ENCODE peak calls at places on chromosomes 11 and 22, in six cellular contexts. Z is GM23338, C is endodermal cell, X is adrenal gland, E is HAP-1, Q is stomach. F is an unnamed sample.

GRCh38 chr11:15505155-15505554 is 390.4 kb downstream of the INSC start:
- DNase-seq in X (no peak), Q (no peak), C (no peak), Z (no peak), E (no peak), F (no peak)

GRCh38 chr11:62370743-62371440 is 33.6 kb downstream of the ASRGL1 start:
- DNase-seq in C (peak; percentile 62), Z (peak; percentile 38), X (no peak), Q (peak; percentile 52), E (no peak), F (peak; percentile 64)

GRCh38 chr11:112831969-112832368 is 129.3 kb upstream of the NCAM1 start:
- DNase-seq in Z (no peak), X (no peak), C (peak; percentile 25), Q (no peak), E (no peak), F (no peak)

GRCh38 chr11:74696932-74697687 is 34.1 kb downstream of the CHRDL2 start:
- DNase-seq in C (peak; percentile 78), X (peak; percentile 85), Z (peak; percentile 73), E (no peak), Q (peak; percentile 77), F (peak; percentile 72)

GRCh38 chr22:30298005-30298701 is 8.8 kb upstream of the CASTOR1 start:
- DNase-seq in C (no peak), E (no peak), X (no peak), Z (no peak), Q (peak; percentile 78), F (peak; percentile 59)

GRCh38 chr11:17369094-17369493 is 17.5 kb downstream of the NCR3LG1 start:
- DNase-seq in Z (no peak), C (no peak), E (no peak), Q (no peak), X (no peak), F (no peak)

GRCh38 chr11:35615911-35616900 is 2.1 kb upstream of the FJX1 start:
- DNase-seq in C (no peak), E (peak; percentile 20), X (no peak), Q (no peak), Z (peak; percentile 62), F (no peak)

GRCh38 chr11:111148116-111148515 is 97.4 kb upstream of the POU2AF2 start:
- DNase-seq in E (no peak), X (no peak), Z (no peak), C (no peak), Q (no peak), F (no peak)

GRCh38 chr11:763549-764321 is 13.6 kb downstream of the GATD1 start:
- DNase-seq in E (no peak), C (no peak), Z (no peak), X (no peak), Q (no peak), F (no peak)

GRCh38 chr11:77193915-77194830 is 66.1 kb downstream of the MYO7A start:
- DNase-seq in X (no peak), Z (no peak), Q (no peak), C (no peak), E (no peak), F (no peak)

GRCh38 chr11:134027671-134028070 is 41.2 kb upstream of the JAM3 start:
- DNase-seq in E (no peak), X (no peak), C (no peak), Z (no peak), Q (no peak), F (no peak)

GRCh38 chr11:88188251-88189030 is 13.2 kb upstream of the RAB38 start:
- DNase-seq in E (no peak), Q (no peak), C (no peak), X (peak; percentile 63), Z (no peak), F (no peak)

GRCh38 chr11:10920205-10920604 is 62.4 kb upstream of the ZBED5 start:
- DNase-seq in X (no peak), E (no peak), Q (no peak), C (no peak), Z (no peak), F (no peak)

GRCh38 chr11:60084866-60085265 is 3.6 kb upstream of the MS4A2 start:
- DNase-seq in X (no peak), Q (no peak), C (no peak), E (no peak), Z (no peak), F (no peak)

GRCh38 chr11:69909561-69910518 is 90.6 kb upstream of the FGF3 start:
- DNase-seq in Z (peak; percentile 66), E (peak; percentile 54), Q (no peak), C (peak; percentile 75), X (no peak), F (no peak)

GRCh38 chr22:35353318-35353717 is 27.6 kb upstream of the HMOX1 start:
- DNase-seq in Q (no peak), Z (no peak), X (peak; percentile 63), C (no peak), E (no peak), F (peak; percentile 46)

GRCh38 chr22:40612291-40612740 is 24.2 kb downstream of the MRTFA start:
- DNase-seq in Z (no peak), Q (no peak), E (no peak), X (no peak), C (no peak), F (no peak)

GRCh38 chr11:89491141-89491690 is at the start of gene NOX4:
- DNase-seq in C (peak; percentile 88), Z (peak; percentile 82), X (no peak), E (no peak), Q (peak; percentile 30), F (no peak)

GRCh38 chr11:19243143-19243542 is 2.4 kb upstream of the E2F8 start:
- DNase-seq in E (no peak), Q (no peak), Z (no peak), C (no peak), X (no peak), F (no peak)

GRCh38 chr22:39294571-39295468 is 24.6 kb downstream of the RPL3 start:
- DNase-seq in C (no peak), E (no peak), Q (no peak), X (no peak), Z (no peak), F (no peak)

GRCh38 chr11:33475999-33476398 is 218.8 kb downstream of the HIPK3 start:
- DNase-seq in Q (peak; percentile 29), C (no peak), Z (no peak), X (peak; percentile 67), E (peak; percentile 14), F (no peak)

GRCh38 chr22:50125029-50125428 is 35.2 kb downstream of the MOV10L1 start:
- DNase-seq in Z (no peak), C (no peak), E (no peak), Q (no peak), X (no peak), F (no peak)

GRCh38 chr11:8989411-8989810 is 14.4 kb downstream of the NRIP3 start:
- DNase-seq in C (no peak), E (no peak), Q (no peak), X (no peak), Z (peak; percentile 22), F (no peak)

GRCh38 chr11:17743808-17744119 is 9.2 kb downstream of the KCNC1 start:
- DNase-seq in X (no peak), C (no peak), Q (no peak), E (no peak), Z (no peak), F (no peak)

GRCh38 chr11:94623120-94623735 is 56.1 kb downstream of the PIWIL4 start:
- DNase-seq in Z (peak; percentile 94), E (peak; percentile 75), X (peak; percentile 78), Q (peak; percentile 35), C (peak; percentile 92), F (peak; percentile 22)
- H3K36me3 ChIP-seq in Z (peaks cover 12% of the 10 kb centered on the region), E (no peaks in the 10 kb centered on the region), X (no peaks in the 10 kb centered on the region), Q (no peaks in the 10 kb centered on the region), C (peaks cover 22% of the 10 kb centered on the region), F (no peaks in the 10 kb centered on the region)

GRCh38 chr22:42297778-42298177 is 27.3 kb upstream of the TCF20 start:
- DNase-seq in X (no peak), Z (no peak), E (no peak), Q (no peak), C (no peak), F (no peak)

GRCh38 chr22:42299586-42300285 is 29.3 kb upstream of the TCF20 start:
- DNase-seq in C (peak; percentile 80), Q (peak; percentile 34), X (no peak), Z (peak; percentile 84), E (peak; percentile 44), F (peak; percentile 48)

GRCh38 chr22:42296883-42297282 is 26.4 kb upstream of the TCF20 start:
- DNase-seq in C (no peak), E (no peak), X (no peak), Z (no peak), Q (no peak), F (no peak)

GRCh38 chr22:42300286-42301071 is 30.0 kb upstream of the TCF20 start:
- DNase-seq in E (no peak), X (no peak), C (peak; percentile 71), Q (peak; percentile 27), Z (no peak), F (peak; percentile 62)

DNA sequence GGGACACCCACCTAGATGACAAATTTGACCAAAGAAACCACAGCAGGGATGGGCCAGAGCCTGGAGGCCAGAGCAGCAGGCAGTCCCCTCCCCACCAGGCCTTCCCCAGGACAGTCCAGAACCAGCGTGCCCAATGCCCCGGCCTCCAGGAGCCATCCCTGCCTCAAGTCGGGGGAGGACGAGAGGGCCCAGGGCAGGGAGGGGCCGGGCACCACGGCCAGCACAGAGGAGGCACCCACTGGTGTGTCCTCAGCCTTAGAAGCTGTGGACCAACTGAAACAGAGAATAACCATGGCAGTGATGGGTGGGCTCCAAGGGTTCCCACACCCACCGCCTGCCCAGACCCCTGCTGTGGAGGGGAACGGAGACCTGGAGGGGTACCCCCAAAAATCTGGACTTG is 28.3 kb upstream of the TCF20 start:
- DNase-seq in X (no peak), Q (no peak), Z (no peak), C (no peak), E (no peak), F (no peak)
- H3K4me1 ChIP-seq in X (peaks cover 17% of the 10 kb centered on the region), Q (peaks cover 45% of the 10 kb centered on the region), Z (peaks cover 44% of the 10 kb centered on the region), C (peaks cover 8% of the 10 kb centered on the region), E (peaks cover 5% of the 10 kb centered on the region), F (peaks cover 46% of the 10 kb centered on the region)

GRCh38 chr11:65719887-65720236 is 736 bp downstream of the RNASEH2C start:
- DNase-seq in X (no peak), Q (no peak), Z (no peak), C (no peak), E (peak; percentile 48), F (no peak)
- H3K36me3 ChIP-seq in X (peaks cover 47% of the 10 kb centered on the region), Q (peaks cover 34% of the 10 kb centered on the region), Z (peaks cover 13% of the 10 kb centered on the region), C (peaks cover 40% of the 10 kb centered on the region), E (peaks cover 54% of the 10 kb centered on the region), F (peaks cover 16% of the 10 kb centered on the region)

DNA sequence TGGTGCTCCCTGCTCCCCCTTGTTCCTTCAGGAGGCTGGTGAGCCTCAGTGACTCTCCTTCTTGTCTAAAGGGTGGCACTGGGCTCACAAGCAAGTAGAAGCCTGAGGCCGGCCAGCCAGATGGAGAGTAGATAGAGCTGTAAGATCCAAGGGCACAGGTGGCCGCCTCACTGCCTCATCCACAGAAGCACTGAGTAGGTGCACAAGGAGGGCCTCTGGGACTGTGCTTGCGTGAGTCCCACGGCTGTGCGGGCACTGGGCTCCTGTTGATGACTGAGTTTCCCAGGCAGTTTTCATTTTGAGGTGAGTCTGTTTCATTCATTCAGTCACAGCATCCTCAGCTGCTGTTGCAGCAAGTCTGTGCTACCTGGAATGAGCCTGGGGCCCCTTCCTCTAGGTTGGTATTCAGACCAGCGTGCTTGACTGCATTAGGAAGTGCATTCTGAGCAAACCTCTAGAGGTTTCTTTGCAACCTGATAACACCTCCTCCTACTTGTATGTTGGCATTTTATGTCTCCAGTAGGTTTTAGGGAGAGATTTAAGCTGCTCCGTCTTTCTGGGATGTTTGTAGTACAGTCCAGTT is 184.0 kb downstream of the TBC1D22A start:
- DNase-seq in X (peak; percentile 30), Z (no peak), C (no peak), Q (no peak), E (no peak), F (no peak)
- H3K4me1 ChIP-seq in X (no peaks in the 10 kb centered on the region), Z (peaks cover 10% of the 10 kb centered on the region), C (no peaks in the 10 kb centered on the region), Q (no peaks in the 10 kb centered on the region), E (peaks cover 15% of the 10 kb centered on the region), F (no peaks in the 10 kb centered on the region)

GRCh38 chr22:20057596-20058268 is 22.3 kb upstream of the DGCR8 start:
- DNase-seq in Z (no peak), E (no peak), Q (no peak), X (no peak), C (no peak), F (no peak)
- H3K36me3 ChIP-seq in Z (no peaks in the 10 kb centered on the region), E (no peaks in the 10 kb centered on the region), Q (peaks cover 58% of the 10 kb centered on the region), X (peaks cover 65% of the 10 kb centered on the region), C (peaks cover 3% of the 10 kb centered on the region), F (no peaks in the 10 kb centered on the region)

F was measured in transverse colon.